ENCODE peak calls at places on chromosomes 2 and 18, in eight cellular contexts. A is CD4-positive, alpha-beta memory T cell; U is ovary; I is GM23248; K is CD8-positive, alpha-beta memory T cell; W is stomach; B is fibroblast of lung; L is transverse colon. N is an unnamed sample.

GRCh38 chr18:56043691-56044090 is 455.7 kb upstream of the TCF4 start:
- DNase-seq in A (no peak), U (no peak), I (no peak), K (no peak), W (peak), B (peak), L (no peak), N (no peak)

GRCh38 chr2:48198285-48198821 is 292.1 kb upstream of the FBXO11 start:
- DNase-seq in A (no peak), U (no peak), I (no peak), K (no peak), W (no peak), B (no peak), L (no peak), N (no peak)

GRCh38 chr2:48450936-48451602 is 78.9 kb upstream of the STON1 start:
- DNase-seq in A (no peak), U (no peak), I (no peak), K (no peak), W (no peak), B (no peak), L (no peak), N (no peak)

GRCh38 chr2:161122772-161123530 is 37.3 kb upstream of the TANK start:
- DNase-seq in A (no peak), U (peak), I (peak), K (no peak), W (no peak), B (peak), L (peak), N (peak)

GRCh38 chr18:24071029-24071428 is 56.5 kb downstream of the TTC39C start:
- DNase-seq in A (no peak), U (no peak), I (no peak), K (no peak), W (no peak), B (no peak), L (no peak), N (no peak)

GRCh38 chr2:23944527-23944926 is 4.3 kb downstream of the UBXN2A start:
- DNase-seq in A (no peak), U (no peak), I (no peak), K (no peak), W (no peak), B (no peak), L (no peak), N (no peak)

GRCh38 chr2:211045025-211045424 is 488.6 kb downstream of the CPS1 start:
- DNase-seq in A (no peak), U (no peak), I (no peak), K (no peak), W (no peak), B (no peak), L (no peak), N (no peak)

GRCh38 chr2:240742602-240743095 is 51.0 kb downstream of the AQP12A start:
- DNase-seq in A (no peak), U (no peak), I (no peak), K (no peak), W (no peak), B (no peak), L (no peak), N (no peak)

GRCh38 chr2:14632133-14632936 is at the start of gene LRATD1:
- DNase-seq in A (no peak), U (peak), I (peak), K (no peak), W (peak), B (peak), L (peak), N (peak)

GRCh38 chr2:24353933-24354332 is 6.4 kb downstream of the ITSN2 start:
- DNase-seq in A (no peak), U (no peak), I (no peak), K (no peak), W (no peak), B (no peak), L (no peak), N (no peak)

DNA sequence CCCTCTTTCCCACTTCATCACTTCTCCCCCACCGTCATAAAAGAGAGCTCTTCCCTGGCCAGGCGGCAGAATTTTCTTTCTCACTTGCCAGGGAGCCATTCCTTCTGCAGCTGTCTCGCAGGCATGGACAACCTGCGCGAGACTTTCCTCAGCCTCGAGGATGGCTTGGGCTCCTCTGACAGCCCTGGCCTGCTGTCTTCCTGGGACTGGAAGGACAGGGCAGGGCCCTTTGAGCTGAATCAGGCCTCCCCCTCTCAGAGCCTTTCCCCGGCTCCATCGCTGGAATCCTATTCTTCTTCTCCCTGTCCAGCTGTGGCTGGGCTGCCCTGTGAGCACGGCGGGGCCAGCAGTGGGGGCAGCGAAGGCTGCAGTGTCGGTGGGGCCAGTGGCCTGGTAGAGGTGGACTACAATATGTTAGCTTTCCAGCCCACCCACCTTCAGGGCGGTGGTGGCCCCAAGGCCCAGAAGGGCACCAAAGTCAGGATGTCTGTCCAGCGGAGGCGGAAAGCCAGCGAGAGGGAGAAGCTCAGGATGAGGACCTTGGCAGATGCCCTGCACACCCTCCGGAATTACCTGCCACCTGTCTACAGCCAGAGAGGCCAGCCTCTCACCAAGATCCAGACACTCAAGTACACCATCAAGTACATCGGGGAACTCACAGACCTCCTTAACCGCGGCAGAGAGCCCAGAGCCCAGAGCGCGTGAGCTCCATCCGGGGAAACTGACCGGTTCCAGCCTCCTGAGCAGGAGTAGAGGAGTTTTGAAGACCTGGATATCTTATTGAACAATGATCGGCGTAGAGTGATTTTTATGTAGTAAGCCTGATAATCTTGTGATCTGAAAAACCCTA is at the start of gene MSGN1:
- DNase-seq in A (no peak), U (no peak), I (no peak), K (no peak), W (no peak), B (no peak), L (no peak), N (no peak)
- H3K27ac ChIP-seq in A (no peak), U (no peak), I (no peak), K (no peak), W (no peak), B (no peak), L (peak), N (peak)

DNA sequence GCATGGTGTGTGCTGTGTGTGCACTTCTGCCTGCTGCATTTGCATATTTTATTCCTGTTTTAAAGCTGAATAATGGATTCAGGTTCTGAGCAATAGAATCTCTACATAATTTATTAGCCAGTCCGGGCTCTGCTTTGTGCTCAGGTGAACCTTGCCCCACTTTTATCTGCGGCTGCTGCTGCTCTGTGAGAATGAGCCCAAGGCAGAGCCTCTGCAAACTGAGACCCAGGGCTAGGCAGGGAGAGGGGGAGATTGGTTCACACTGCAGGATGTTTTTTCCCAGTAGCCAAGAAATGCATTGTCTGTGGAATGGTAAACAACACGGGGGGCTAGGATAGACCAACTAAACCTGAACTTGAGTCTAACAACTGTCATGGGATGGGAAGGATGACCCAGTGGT is 64.5 kb upstream of the SH3BP4 start:
- DNase-seq in A (no peak), U (no peak), I (no peak), K (no peak), W (no peak), B (no peak), L (no peak), N (no peak)
- H3K27ac ChIP-seq in A (no peak), U (no peak), I (no peak), K (no peak), W (no peak), B (no peak), L (no peak), N (peak)

GRCh38 chr2:60771508-60771907 is 15.4 kb downstream of the PAPOLG start:
- DNase-seq in A (no peak), U (no peak), I (no peak), K (no peak), W (no peak), B (no peak), L (no peak), N (no peak)
- H3K27ac ChIP-seq in A (no peak), U (no peak), I (no peak), K (no peak), W (no peak), B (no peak), L (no peak), N (no peak)

GRCh38 chr2:195562624-195563566 is 94.1 kb upstream of the SLC39A10 start:
- DNase-seq in A (no peak), U (no peak), I (peak), K (no peak), W (no peak), B (no peak), L (no peak), N (no peak)

GRCh38 chr2:195560209-195560907 is 96.7 kb upstream of the SLC39A10 start:
- DNase-seq in A (no peak), U (no peak), I (no peak), K (no peak), W (peak), B (no peak), L (peak), N (no peak)

GRCh38 chr2:195563857-195564512 is 93.0 kb upstream of the SLC39A10 start:
- DNase-seq in A (peak), U (no peak), I (peak), K (no peak), W (no peak), B (peak), L (no peak), N (peak)

GRCh38 chr2:195559431-195559914 is 97.6 kb upstream of the SLC39A10 start:
- DNase-seq in A (peak), U (no peak), I (peak), K (peak), W (no peak), B (peak), L (peak), N (no peak)

DNA sequence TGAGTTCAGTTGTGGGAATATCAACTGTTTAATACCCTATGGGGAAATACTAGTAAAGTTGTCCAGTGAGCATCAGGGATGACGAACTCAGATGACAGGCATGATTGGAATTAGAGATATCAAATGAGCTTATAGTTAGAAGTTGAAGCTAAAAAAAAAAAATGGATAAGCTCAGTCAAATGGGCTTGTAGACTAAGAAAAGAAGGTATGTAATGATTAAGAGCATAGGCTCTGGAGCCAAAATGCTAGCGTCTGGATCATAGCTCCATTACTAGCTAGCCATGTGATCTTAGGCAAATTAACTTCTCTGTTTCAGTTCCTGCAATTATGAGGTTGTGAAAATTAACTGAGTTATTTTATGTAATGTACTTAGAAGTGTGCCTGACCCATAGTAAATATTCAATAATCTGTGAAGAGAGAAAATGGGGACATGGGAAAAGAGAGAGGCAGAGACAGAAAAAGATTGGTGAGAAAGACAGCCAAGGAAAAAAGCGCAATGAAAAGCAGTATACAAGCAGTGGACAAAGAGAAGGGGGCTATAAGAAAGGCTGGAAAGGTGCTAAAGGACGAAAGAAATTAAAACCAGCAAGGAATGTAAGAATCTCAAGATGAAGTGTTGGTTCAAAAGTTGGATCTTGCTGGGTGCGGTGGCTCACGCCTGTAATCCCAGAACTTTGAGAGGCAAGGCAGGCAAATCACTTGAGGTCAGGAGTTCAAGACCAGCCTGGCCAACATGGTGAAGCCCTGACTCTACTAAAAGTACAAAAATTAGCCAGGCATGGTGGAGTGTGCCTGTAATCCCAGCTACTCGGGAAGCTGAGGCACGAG is 95.6 kb upstream of the SLC39A10 start:
- DNase-seq in A (no peak), U (no peak), I (peak), K (no peak), W (no peak), B (peak), L (no peak), N (peak)
- H3K27ac ChIP-seq in A (peak), U (no peak), I (peak), K (peak), W (no peak), B (peak), L (peak), N (no peak)

GRCh38 chr18:27141876-27142275 is 43.2 kb downstream of the CHST9 start:
- DNase-seq in A (no peak), U (no peak), I (no peak), K (no peak), W (no peak), B (no peak), L (no peak), N (no peak)

GRCh38 chr18:27142891-27143290 is 42.2 kb downstream of the CHST9 start:
- DNase-seq in A (no peak), U (no peak), I (no peak), K (no peak), W (no peak), B (no peak), L (no peak), N (no peak)

GRCh38 chr18:27143580-27144287 is 41.4 kb downstream of the CHST9 start:
- DNase-seq in A (no peak), U (no peak), I (no peak), K (no peak), W (peak), B (no peak), L (no peak), N (no peak)

GRCh38 chr18:27144672-27145071 is 40.4 kb downstream of the CHST9 start:
- DNase-seq in A (no peak), U (no peak), I (no peak), K (no peak), W (no peak), B (no peak), L (no peak), N (no peak)
- H3K27ac ChIP-seq in A (no peak), U (no peak), I (no peak), K (no peak), W (no peak), B (no peak), L (no peak), N (no peak)

DNA sequence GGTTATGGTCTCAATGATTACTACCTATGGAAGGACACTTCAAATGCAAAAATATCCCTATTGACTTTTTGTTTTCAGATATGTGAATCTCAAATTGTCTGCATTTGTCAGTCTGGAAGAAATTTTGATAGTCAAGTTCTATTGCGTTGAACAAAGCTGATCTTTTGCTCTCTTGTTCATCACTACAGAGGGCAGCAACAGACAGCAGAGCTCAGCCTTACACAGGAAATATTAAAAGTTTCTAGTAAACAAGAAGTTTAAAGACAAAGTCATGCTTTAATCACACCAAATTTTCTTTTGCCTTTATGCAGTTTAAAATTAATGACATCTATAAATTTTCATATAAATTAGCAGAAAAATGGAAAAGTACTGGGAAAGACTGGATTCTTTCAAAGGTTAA is 617.5 kb downstream of the NR4A2 start:
- DNase-seq in A (no peak), U (no peak), I (no peak), K (no peak), W (no peak), B (no peak), L (no peak), N (no peak)
- H3K27ac ChIP-seq in A (no peak), U (no peak), I (no peak), K (no peak), W (no peak), B (no peak), L (no peak), N (no peak)

GRCh38 chr18:3054214-3054613 is 41.3 kb upstream of the LPIN2 start:
- DNase-seq in A (no peak), U (no peak), I (no peak), K (no peak), W (no peak), B (no peak), L (no peak), N (no peak)

GRCh38 chr18:3052411-3052758 is 39.4 kb upstream of the LPIN2 start:
- DNase-seq in A (no peak), U (no peak), I (no peak), K (no peak), W (no peak), B (no peak), L (no peak), N (no peak)

GRCh38 chr18:3053081-3053480 is 40.1 kb upstream of the LPIN2 start:
- DNase-seq in A (no peak), U (no peak), I (no peak), K (no peak), W (no peak), B (no peak), L (no peak), N (no peak)

GRCh38 chr18:3054785-3055184 is 41.8 kb upstream of the LPIN2 start:
- DNase-seq in A (no peak), U (no peak), I (no peak), K (no peak), W (no peak), B (no peak), L (no peak), N (no peak)

DNA sequence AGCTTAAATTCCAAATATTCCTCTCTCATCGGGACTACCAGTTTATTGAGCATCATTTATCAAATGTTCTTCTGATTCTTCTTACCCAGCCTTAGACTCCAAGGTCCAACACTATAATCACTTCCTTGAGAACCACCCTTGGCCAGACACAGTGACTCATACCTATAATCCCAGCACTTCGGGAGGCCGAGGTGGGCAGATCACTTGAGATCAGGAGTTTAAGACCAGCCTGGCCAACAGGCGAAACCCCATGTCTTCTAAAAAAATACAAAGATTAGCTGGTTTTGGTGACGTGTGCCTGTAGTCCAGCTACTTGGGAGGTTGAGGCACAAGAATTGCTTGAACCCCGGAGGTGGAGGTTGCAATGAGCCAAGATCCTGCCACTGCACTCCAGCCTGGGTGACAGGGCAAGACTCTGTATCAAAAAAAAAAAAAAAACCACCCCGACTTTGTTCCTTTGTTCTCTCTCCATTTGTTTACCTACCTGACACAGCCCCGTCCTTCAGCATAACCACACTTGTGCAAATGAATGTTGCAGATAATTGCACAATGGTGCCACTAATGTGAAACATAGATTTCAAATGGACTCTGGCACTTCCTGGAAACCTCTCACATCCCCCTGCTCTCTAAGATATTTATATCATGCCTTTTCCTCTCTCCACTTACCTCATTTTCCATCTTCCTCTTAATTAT is 38.9 kb upstream of the LPIN2 start:
- DNase-seq in A (no peak), U (no peak), I (no peak), K (no peak), W (peak), B (no peak), L (peak), N (no peak)
- H3K27ac ChIP-seq in A (no peak), U (no peak), I (no peak), K (no peak), W (peak), B (no peak), L (peak), N (no peak)